ENCODE peak calls at places on chromosomes 16 and 17, in seven cellular contexts. P, X, A, J, K, H and Q are unnamed samples.

GRCh38 chr16:5381481-5381880 is 283.9 kb upstream of the EEF2KMT start:
- DNase-seq in A (no peak), K (no peak), X (no peak), J (no peak), H (no peak), P (no peak), Q (no peak)

GRCh38 chr17:8650119-8650499 is 19.6 kb upstream of the MYH10 start:
- DNase-seq in K (no peak), A (no peak), P (no peak), J (no peak), H (no peak), X (no peak), Q (no peak)

GRCh38 chr16:35255816-35256215 is 1796.4 kb downstream of the TP53TG3F start:
- DNase-seq in J (no peak), H (no peak), K (no peak), A (no peak), P (no peak), X (no peak), Q (no peak)

GRCh38 chr17:69084911-69085310 is 24.2 kb upstream of the ABCA9 start:
- DNase-seq in A (peak; percentile 14), X (peak; percentile 32), P (no peak), K (no peak), J (no peak), H (no peak), Q (peak; percentile 48)

GRCh38 chr16:68605746-68606145 is 39.4 kb upstream of the CDH3 start:
- DNase-seq in K (no peak), P (no peak), X (no peak), J (peak; percentile 87), A (no peak), H (no peak), Q (no peak)

GRCh38 chr17:49388290-49388640 is 26.2 kb upstream of the ZNF652 start:
- DNase-seq in J (no peak), X (no peak), P (no peak), A (peak; percentile 40), K (no peak), H (no peak), Q (no peak)

GRCh38 chr16:65117701-65118448 is 4.0 kb downstream of the CDH11 start:
- DNase-seq in K (peak; percentile 74), A (peak; percentile 48), X (peak; percentile 81), P (no peak), J (peak; percentile 78), H (peak; percentile 50), Q (peak; percentile 70)

GRCh38 chr17:8745586-8746500 is 1.2 kb upstream of the CCDC42 start:
- DNase-seq in J (peak; percentile 48), X (peak; percentile 2), K (peak; percentile 10), A (peak; percentile 20), H (peak; percentile 48), P (peak; percentile 70), Q (peak; percentile 31)

GRCh38 chr17:81365601-81366585 is 29.4 kb upstream of the BAHCC1 start:
- DNase-seq in X (no peak), K (no peak), H (peak; percentile 57), J (peak; percentile 95), P (no peak), A (peak; percentile 92), Q (peak; percentile 89)

GRCh38 chr17:7956208-7956965 is 24.4 kb downstream of the CNTROB start:
- DNase-seq in A (no peak), P (no peak), J (no peak), K (no peak), H (no peak), X (no peak), Q (no peak)

GRCh38 chr17:7034955-7035590 is 742 bp upstream of the SLC16A13 start:
- DNase-seq in J (no peak), X (no peak), K (no peak), P (no peak), H (no peak), A (peak; percentile 51), Q (no peak)

GRCh38 chr17:63425478-63425877 is 20.6 kb downstream of the CYB561 start:
- DNase-seq in H (peak; percentile 65), K (peak; percentile 61), X (peak; percentile 85), A (peak; percentile 76), J (peak; percentile 79), P (peak; percentile 68), Q (peak; percentile 89)

GRCh38 chr16:822909-823297 is 22.4 kb upstream of the GNG13 start:
- DNase-seq in K (no peak), X (no peak), H (no peak), P (no peak), J (no peak), A (no peak), Q (no peak)

GRCh38 chr16:27330542-27330941 is 16.8 kb downstream of the IL4R start:
- DNase-seq in A (no peak), X (peak; percentile 49), P (peak; percentile 51), H (no peak), J (no peak), K (peak; percentile 74), Q (no peak)

GRCh38 chr17:82003411-82004381 is 19.0 kb downstream of the CENPX start:
- DNase-seq in X (no peak), A (no peak), K (peak; percentile 92), J (peak; percentile 95), H (no peak), P (peak; percentile 62), Q (peak; percentile 65)

GRCh38 chr16:58814348-58814801 is 80.3 kb upstream of the GOT2 start:
- DNase-seq in P (no peak), J (peak; percentile 49), K (peak; percentile 8), A (peak; percentile 21), X (peak; percentile 34), H (no peak), Q (peak; percentile 46)

GRCh38 chr16:88914750-88915368 is 48.4 kb upstream of the PABPN1L start:
- DNase-seq in A (no peak), H (no peak), X (peak; percentile 35), P (no peak), J (no peak), K (peak; percentile 66), Q (no peak)

GRCh38 chr17:42623732-42624596 is 14.5 kb downstream of the TUBG1 start:
- DNase-seq in P (no peak), A (peak; percentile 95), J (peak; percentile 75), K (no peak), H (no peak), X (peak; percentile 73), Q (peak; percentile 48)

GRCh38 chr17:7403043-7403901 is 625 bp downstream of the TMEM256 start:
- DNase-seq in K (no peak), J (no peak), H (peak; percentile 85), X (peak; percentile 22), P (no peak), A (peak; percentile 95), Q (peak; percentile 28)

GRCh38 chr16:30359871-30360170 is 4.7 kb upstream of the CD2BP2 start:
- DNase-seq in J (no peak), X (no peak), H (no peak), K (no peak), A (no peak), P (no peak), Q (no peak)